ENCODE peak calls at places on chromosomes 5 and 9, in nine cellular contexts. O is breast epithelium, Z is HepG2, V is endothelial cell of umbilical vein, K is GM23338, E is HCT116, I is sigmoid colon, Q is transverse colon, H is HL-60. M is an unnamed sample.

GRCh38 chr9:136138566-136138965 is 19.9 kb upstream of the TMEM250 start:
- DNase-seq in V (peak), Q (peak), H (peak), Z (peak), O (no peak), I (no peak), E (peak), K (peak), M (no peak)

GRCh38 chr5:159990506-159990905 is 18.4 kb upstream of the TTC1 start:
- DNase-seq in I (no peak), K (no peak), Z (no peak), O (no peak), Q (no peak), E (no peak), V (no peak), H (no peak), M (no peak)

GRCh38 chr5:132747693-132748440 is 641 bp downstream of the CCNI2 start:
- DNase-seq in Z (no peak), Q (peak), V (no peak), K (peak), O (no peak), I (no peak), E (no peak), H (no peak), M (no peak)

GRCh38 chr5:11076945-11077613 is 316.0 kb upstream of the DAP start:
- DNase-seq in I (no peak), H (no peak), Q (no peak), Z (no peak), V (no peak), O (no peak), E (no peak), K (no peak), M (no peak)

GRCh38 chr5:91957671-91958070 is 574.6 kb upstream of the ARRDC3 start:
- DNase-seq in I (no peak), K (no peak), H (no peak), V (no peak), E (peak), Z (no peak), O (no peak), Q (no peak), M (no peak)

GRCh38 chr9:4119778-4120554 is 179.9 kb downstream of the GLIS3 start:
- DNase-seq in O (no peak), H (no peak), I (no peak), K (no peak), Z (no peak), Q (no peak), E (no peak), V (no peak), M (no peak)

GRCh38 chr9:126057869-126058467 is 268.7 kb upstream of the MVB12B start:
- DNase-seq in I (peak), H (no peak), E (no peak), V (no peak), O (no peak), K (no peak), Q (no peak), Z (no peak), M (no peak)

GRCh38 chr9:126030716-126031115 is 283.5 kb downstream of the PBX3 start:
- DNase-seq in I (no peak), Z (no peak), H (no peak), O (no peak), K (no peak), Q (no peak), E (no peak), V (no peak), M (no peak)

GRCh38 chr5:147474140-147474539 is 35.7 kb downstream of the DPYSL3 start:
- DNase-seq in H (no peak), Q (no peak), E (no peak), Z (no peak), I (no peak), V (no peak), O (no peak), K (no peak), M (no peak)

GRCh38 chr5:129460951-129461815 is 1.1 kb downstream of the ADAMTS19 start:
- DNase-seq in E (no peak), H (peak), K (peak), V (peak), I (peak), Q (peak), O (no peak), Z (no peak), M (no peak)

GRCh38 chr5:159855476-159856157 is 60.7 kb upstream of the ADRA1B start:
- DNase-seq in H (no peak), Z (no peak), I (peak), V (no peak), Q (no peak), K (no peak), E (no peak), O (no peak), M (no peak)

GRCh38 chr9:91589101-91589553 is 165.5 kb upstream of the NFIL3 start:
- DNase-seq in Q (peak), Z (no peak), H (no peak), V (no peak), E (no peak), I (peak), O (no peak), K (no peak), M (no peak)

DNA sequence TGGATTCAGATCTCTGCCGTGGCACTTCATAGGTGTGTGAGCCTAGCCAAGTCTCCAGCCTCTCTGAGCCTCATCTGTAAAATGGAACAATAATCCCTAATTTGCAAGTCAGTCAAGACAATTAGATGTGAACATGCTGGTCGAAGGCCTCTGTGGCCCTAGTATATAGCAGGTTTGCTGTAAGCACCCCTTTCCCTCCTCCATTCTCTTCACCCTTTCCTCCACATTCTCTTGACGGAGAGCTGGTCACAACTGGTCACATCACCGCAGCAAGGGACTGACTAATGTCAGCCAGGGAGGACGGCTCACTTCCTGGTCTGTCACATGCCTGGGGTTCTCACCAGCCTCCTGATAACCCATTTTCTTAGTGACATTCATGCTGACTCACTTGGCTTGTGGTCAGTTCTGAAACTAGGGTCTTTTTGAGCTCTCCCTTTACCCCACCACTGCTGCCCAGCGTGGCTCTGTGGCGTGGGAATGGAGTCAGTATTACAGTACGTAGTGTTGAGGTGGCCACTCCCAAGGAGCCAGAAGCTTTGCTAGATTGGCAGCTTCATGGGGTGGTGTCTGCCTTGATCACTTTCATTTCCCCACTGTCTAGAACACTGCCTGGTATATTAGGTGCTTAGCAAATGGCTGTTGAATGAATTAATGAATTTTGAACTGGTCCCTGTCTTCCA is 47.8 kb downstream of the ERGIC1 start:
- DNase-seq in E (peak), K (no peak), Z (no peak), O (no peak), V (peak), H (no peak), I (no peak), Q (no peak), M (no peak)
- TF ChIP-seq POLR2AphosphoS5 in E (no peak), K (no peak), Z (no peak), O (no peak), V (peak), H (no peak), I (no peak), Q (no peak), M (no peak)

GRCh38 chr9:128911529-128912035 is 9.2 kb upstream of the PHYHD1 start:
- DNase-seq in O (no peak), I (peak), Z (peak), H (no peak), E (no peak), K (peak), Q (no peak), V (peak), M (no peak)
- TF ChIP-seq POLR2AphosphoS5 in O (no peak), I (peak), Z (no peak), H (no peak), E (no peak), K (no peak), Q (peak), V (peak), M (no peak)

DNA sequence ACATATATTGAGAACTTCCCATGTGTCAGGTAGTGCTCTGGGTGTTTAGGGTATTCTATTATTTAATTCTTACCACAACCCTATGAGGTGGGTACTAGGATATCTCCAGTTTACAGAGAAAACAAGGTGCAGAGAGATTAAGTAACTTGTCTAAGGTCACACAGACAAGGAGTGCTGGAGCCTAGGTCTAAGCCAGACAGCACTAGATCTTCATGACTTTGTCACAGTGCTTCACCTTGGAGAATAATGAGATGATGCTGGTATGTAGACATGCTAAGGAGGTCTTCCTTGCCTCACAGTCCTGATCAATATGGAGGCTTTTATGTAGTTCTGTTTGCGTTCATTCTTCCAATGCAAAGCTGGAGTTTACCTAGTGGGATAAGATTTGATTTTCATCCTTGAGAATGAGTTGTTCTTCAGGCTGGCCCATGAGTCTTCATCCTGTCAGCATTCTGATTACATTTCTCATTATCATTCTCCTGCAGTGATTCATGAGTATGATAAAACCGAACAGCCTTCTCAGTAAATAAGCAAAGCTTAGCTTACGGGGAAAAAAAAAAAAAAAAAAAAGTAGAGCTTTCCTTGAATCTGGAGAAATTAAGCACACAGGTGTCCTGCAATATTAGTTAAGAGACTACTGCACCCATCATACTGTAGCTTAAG is 176.3 kb downstream of the C9orf152 start:
- DNase-seq in V (peak), Z (no peak), K (no peak), I (no peak), E (no peak), H (no peak), O (no peak), Q (no peak), M (no peak)
- TF ChIP-seq POLR2AphosphoS5 in V (peak), Z (no peak), K (no peak), I (no peak), E (no peak), H (no peak), O (no peak), Q (no peak), M (no peak)

DNA sequence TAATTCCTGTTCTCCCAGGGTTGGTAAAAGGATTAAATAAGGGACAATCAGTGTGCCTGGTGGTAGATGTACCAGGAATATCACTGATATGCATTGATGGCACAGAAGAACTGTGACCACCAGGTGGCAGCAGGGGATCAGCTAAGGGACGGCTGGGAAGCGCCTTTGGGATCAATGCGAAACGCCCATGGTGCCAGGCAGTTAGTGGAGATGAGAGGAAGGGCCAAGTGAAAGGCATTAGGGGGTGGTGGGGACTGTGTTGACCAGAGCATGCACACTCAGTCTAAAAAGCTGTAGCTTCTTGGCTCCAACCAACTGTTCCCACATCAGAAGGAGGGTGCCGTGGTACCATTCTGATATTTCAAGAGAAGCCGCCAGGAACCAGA is 55.6 kb downstream of the ARHGEF37 start:
- DNase-seq in Q (no peak), V (peak), H (no peak), E (peak), O (no peak), I (peak), Z (peak), K (peak), M (no peak)
- TF ChIP-seq POLR2AphosphoS5 in Q (no peak), V (no peak), H (no peak), E (no peak), O (no peak), I (peak), Z (no peak), K (no peak), M (no peak)

DNA sequence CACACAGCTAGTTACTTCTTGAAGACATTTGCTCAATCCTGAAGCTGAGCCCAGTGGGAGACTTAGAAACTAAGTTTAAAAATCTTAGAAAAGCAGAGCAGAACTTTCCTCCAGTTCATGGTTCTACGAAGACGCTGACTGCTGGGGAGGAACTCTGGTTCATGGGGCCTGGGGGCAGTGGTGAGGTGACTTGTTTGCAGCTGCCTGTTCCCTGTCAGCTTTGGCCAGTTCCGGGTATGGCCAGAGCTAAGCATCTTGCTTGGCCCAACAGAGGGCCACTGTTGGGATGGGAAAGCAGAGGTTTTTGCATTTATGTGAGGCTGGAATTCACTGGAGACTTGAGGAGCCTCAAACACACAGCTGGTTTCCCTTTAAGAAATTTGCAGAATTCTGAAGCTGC is 10.7 kb upstream of the HMHB1 start:
- DNase-seq in O (no peak), E (no peak), K (no peak), Z (no peak), H (no peak), I (no peak), Q (no peak), V (no peak), M (no peak)
- TF ChIP-seq POLR2AphosphoS5 in O (no peak), E (no peak), K (no peak), Z (no peak), H (no peak), I (no peak), Q (no peak), V (no peak), M (no peak)

M was measured in GM12892.